ENCODE peak calls at places on chromosome 16, in five cellular contexts. A is activated CD4-positive, alpha-beta T cell treated with anti-CD3 and anti-CD28 coated beads for 24 hours; N is substantia nigra; F is T1000; M is progenitor cell of endocrine pancreas. D is an unnamed sample.

GRCh38 chr16:57751539-57752202 is 16.1 kb downstream of the KATNB1 start:
- DNase-seq in M (no peak), N (no peak), A (no peak), F (no peak), D (no peak)

GRCh38 chr16:89925596-89926079 is 2.5 kb downstream of the TUBB3 start:
- DNase-seq in A (no peak), N (no peak), M (no peak), F (no peak), D (no peak)

GRCh38 chr16:13324861-13325260 is 423.5 kb downstream of the SHISA9 start:
- DNase-seq in M (no peak), F (no peak), N (no peak), A (no peak), D (no peak)

GRCh38 chr16:9441021-9441420 is 349.6 kb downstream of the HAPSTR1 start:
- DNase-seq in N (no peak), M (no peak), F (no peak), A (no peak), D (no peak)

GRCh38 chr16:57736419-57737281 is 1.1 kb downstream of the KATNB1 start:
- DNase-seq in F (peak; percentile 38), N (no peak), M (no peak), A (peak; percentile 31), D (peak; percentile 69)

GRCh38 chr16:4273858-4274291 is 1.1 kb upstream of the TFAP4 start:
- DNase-seq in N (no peak), A (peak; percentile 41), F (no peak), M (no peak), D (no peak)

GRCh38 chr16:57108432-57108831 is 16.0 kb downstream of the CPNE2 start:
- DNase-seq in N (no peak), M (no peak), A (no peak), F (no peak), D (no peak)

GRCh38 chr16:2518823-2519710 is 1.1 kb upstream of the AMDHD2 start:
- DNase-seq in F (no peak), M (no peak), N (no peak), A (no peak), D (no peak)

GRCh38 chr16:19691161-19691850 is 26.7 kb downstream of the KNOP1 start:
- DNase-seq in F (no peak), N (peak; percentile 41), A (no peak), M (no peak), D (peak; percentile 20)

GRCh38 chr16:52469775-52470174 is 77.2 kb downstream of the TOX3 start:
- DNase-seq in M (no peak), F (no peak), N (no peak), A (no peak), D (no peak)

GRCh38 chr16:73093146-73094144 is 45.5 kb upstream of the ZFHX3 start:
- DNase-seq in N (no peak), A (no peak), F (no peak), M (no peak), D (peak; percentile 56)

GRCh38 chr16:47358816-47359215 is 102.0 kb downstream of the ITFG1 start:
- DNase-seq in F (no peak), N (no peak), A (no peak), M (no peak), D (no peak)

GRCh38 chr16:71344315-71344905 is 14.1 kb upstream of the CALB2 start:
- DNase-seq in N (no peak), F (no peak), M (no peak), A (no peak), D (no peak)

GRCh38 chr16:89197033-89197632 is 3.2 kb downstream of the SLC22A31 start:
- DNase-seq in M (no peak), N (no peak), F (no peak), A (no peak), D (no peak)

GRCh38 chr16:26078971-26079370 is 387.2 kb downstream of the HS3ST4 start:
- DNase-seq in N (no peak), M (no peak), F (no peak), A (no peak), D (no peak)

GRCh38 chr16:1037023-1037933 is 35.3 kb upstream of the SSTR5 start:
- DNase-seq in N (no peak), F (peak; percentile 54), A (no peak), M (no peak), D (no peak)

GRCh38 chr16:88359008-88359407 is 23.8 kb upstream of the ZNF469 start:
- DNase-seq in F (no peak), A (no peak), M (no peak), N (no peak), D (no peak)

GRCh38 chr16:13148294-13148693 is 246.9 kb downstream of the SHISA9 start:
- DNase-seq in A (no peak), M (no peak), F (no peak), N (no peak), D (no peak)

GRCh38 chr16:31008154-31008950 is 2.1 kb downstream of the STX1B start:
- DNase-seq in F (peak; percentile 36), M (no peak), N (no peak), A (no peak), D (no peak)

GRCh38 chr16:22874394-22874793 is 60.4 kb downstream of the HS3ST2 start:
- DNase-seq in N (no peak), A (no peak), F (no peak), M (no peak), D (no peak)

GRCh38 chr16:426906-427249 is 1.4 kb downstream of the RAB11FIP3 start:
- DNase-seq in F (no peak), M (no peak), N (no peak), A (no peak), D (no peak)

GRCh38 chr16:85381738-85382592 is 231.2 kb upstream of the GSE1 start:
- DNase-seq in A (no peak), N (no peak), F (no peak), M (no peak), D (no peak)

GRCh38 chr16:88012360-88012759 is 61.1 kb downstream of the BANP start:
- DNase-seq in N (no peak), F (no peak), A (no peak), M (no peak), D (no peak)

GRCh38 chr16:28062261-28063046 is 1.1 kb downstream of the GSG1L start:
- DNase-seq in A (no peak), M (no peak), N (no peak), F (no peak), D (no peak)

GRCh38 chr16:11240636-11241473 is 15.1 kb downstream of the SOCS1 start:
- DNase-seq in A (no peak), F (no peak), M (no peak), N (no peak), D (no peak)

GRCh38 chr16:440627-441026 is 15.2 kb downstream of the RAB11FIP3 start:
- DNase-seq in A (no peak), M (no peak), N (no peak), F (no peak), D (no peak)

GRCh38 chr16:81932668-81933067 is 78.6 kb downstream of the SDR42E1 start:
- DNase-seq in A (no peak), F (no peak), N (no peak), M (no peak), D (no peak)

GRCh38 chr16:24844101-24845030 is 1.4 kb upstream of the SLC5A11 start:
- DNase-seq in F (no peak), A (no peak), M (no peak), N (no peak), D (no peak)

GRCh38 chr16:84461029-84461415 is 43.4 kb downstream of the MEAK7 start:
- DNase-seq in M (peak; percentile 4), N (no peak), F (no peak), A (no peak), D (no peak)

GRCh38 chr16:84983308-84983707 is 28.0 kb downstream of the ZDHHC7 start:
- DNase-seq in N (no peak), M (no peak), A (no peak), F (no peak), D (no peak)

GRCh38 chr16:80167657-80168056 is 373.1 kb upstream of the DYNLRB2 start:
- DNase-seq in F (no peak), N (no peak), M (no peak), A (no peak), D (no peak)

GRCh38 chr16:29644338-29644857 is 18.6 kb upstream of the SPN start:
- DNase-seq in M (no peak), N (no peak), A (no peak), F (no peak), D (no peak)

D was measured in SJSA1.